ENCODE peak calls at places on chromosomes 3 and 15, in nine cellular contexts. One of them, this sample, is unnamed.

GRCh38 chr15:76470691-76471090 is 134.1 kb downstream of the ISL2 start:
- DNase-seq in neural crest cell: no peak
- DNase-seq in type B pancreatic cell: no peak
- DNase-seq in WTC11: no peak
- DNase-seq in Calu3: no peak
- DNase-seq in AG04450: peak
- DNase-seq in epithelial cell of esophagus: no peak
- DNase-seq in astrocyte of the cerebellum: peak
- DNase-seq in GM13977: no peak
- DNase-seq in this sample: no peak

GRCh38 chr3:57224856-57225255 is 2.7 kb upstream of the APPL1 start:
- DNase-seq in neural crest cell: no peak
- DNase-seq in WTC11: no peak
- DNase-seq in astrocyte of the cerebellum: no peak
- DNase-seq in AG04450: no peak
- DNase-seq in epithelial cell of esophagus: no peak
- DNase-seq in GM13977: no peak
- DNase-seq in Calu3: no peak
- DNase-seq in type B pancreatic cell: no peak
- DNase-seq in this sample: no peak

GRCh38 chr3:130712718-130713423 is 33.8 kb downstream of the PIK3R4 start:
- DNase-seq in astrocyte of the cerebellum: no peak
- DNase-seq in AG04450: no peak
- DNase-seq in GM13977: no peak
- DNase-seq in neural crest cell: no peak
- DNase-seq in type B pancreatic cell: no peak
- DNase-seq in Calu3: no peak
- DNase-seq in WTC11: no peak
- DNase-seq in epithelial cell of esophagus: no peak
- DNase-seq in this sample: no peak

GRCh38 chr3:12905316-12906071 is 64.1 kb upstream of the RPL32 start:
- DNase-seq in GM13977: no peak
- DNase-seq in neural crest cell: no peak
- DNase-seq in Calu3: no peak
- DNase-seq in AG04450: no peak
- DNase-seq in WTC11: no peak
- DNase-seq in type B pancreatic cell: no peak
- DNase-seq in astrocyte of the cerebellum: no peak
- DNase-seq in epithelial cell of esophagus: no peak
- DNase-seq in this sample: no peak

GRCh38 chr15:37109151-37109912 is 9.0 kb upstream of the MEIS2 start:
- DNase-seq in AG04450: no peak
- DNase-seq in Calu3: no peak
- DNase-seq in neural crest cell: no peak
- DNase-seq in epithelial cell of esophagus: no peak
- DNase-seq in GM13977: no peak
- DNase-seq in WTC11: peak
- DNase-seq in astrocyte of the cerebellum: no peak
- DNase-seq in type B pancreatic cell: no peak
- DNase-seq in this sample: no peak

GRCh38 chr15:101489633-101490407 is at the start of gene PCSK6:
- DNase-seq in type B pancreatic cell: no peak
- DNase-seq in neural crest cell: peak
- DNase-seq in epithelial cell of esophagus: peak
- DNase-seq in WTC11: peak
- DNase-seq in GM13977: peak
- DNase-seq in Calu3: peak
- DNase-seq in astrocyte of the cerebellum: no peak
- DNase-seq in AG04450: no peak
- DNase-seq in this sample: no peak

GRCh38 chr3:197550489-197550888 is 5.3 kb downstream of the BDH1 start:
- DNase-seq in WTC11: peak
- DNase-seq in GM13977: no peak
- DNase-seq in type B pancreatic cell: no peak
- DNase-seq in astrocyte of the cerebellum: no peak
- DNase-seq in AG04450: no peak
- DNase-seq in epithelial cell of esophagus: no peak
- DNase-seq in Calu3: no peak
- DNase-seq in neural crest cell: no peak
- DNase-seq in this sample: no peak

GRCh38 chr3:30760040-30760439 is 134.4 kb downstream of the GADL1 start:
- DNase-seq in neural crest cell: no peak
- DNase-seq in astrocyte of the cerebellum: no peak
- DNase-seq in AG04450: no peak
- DNase-seq in GM13977: no peak
- DNase-seq in type B pancreatic cell: no peak
- DNase-seq in WTC11: no peak
- DNase-seq in epithelial cell of esophagus: peak
- DNase-seq in Calu3: no peak
- DNase-seq in this sample: no peak

GRCh38 chr3:180881065-180881801 is 31.2 kb upstream of the FXR1 start:
- DNase-seq in epithelial cell of esophagus: no peak
- DNase-seq in Calu3: no peak
- DNase-seq in neural crest cell: no peak
- DNase-seq in WTC11: no peak
- DNase-seq in GM13977: no peak
- DNase-seq in AG04450: no peak
- DNase-seq in type B pancreatic cell: no peak
- DNase-seq in astrocyte of the cerebellum: no peak
- DNase-seq in this sample: no peak

GRCh38 chr15:48336940-48337339 is 5.7 kb downstream of the DUT start:
- DNase-seq in neural crest cell: no peak
- DNase-seq in WTC11: peak
- DNase-seq in type B pancreatic cell: no peak
- DNase-seq in GM13977: no peak
- DNase-seq in epithelial cell of esophagus: no peak
- DNase-seq in astrocyte of the cerebellum: no peak
- DNase-seq in AG04450: no peak
- DNase-seq in Calu3: peak
- DNase-seq in this sample: no peak

GRCh38 chr3:47850062-47850802 is 47.3 kb downstream of the DHX30 start:
- DNase-seq in astrocyte of the cerebellum: no peak
- DNase-seq in WTC11: no peak
- DNase-seq in Calu3: peak
- DNase-seq in type B pancreatic cell: no peak
- DNase-seq in GM13977: no peak
- DNase-seq in AG04450: peak
- DNase-seq in epithelial cell of esophagus: peak
- DNase-seq in neural crest cell: no peak
- DNase-seq in this sample: no peak

GRCh38 chr3:69197922-69198540 is 75.6 kb upstream of the LMOD3 start:
- DNase-seq in Calu3: no peak
- DNase-seq in GM13977: no peak
- DNase-seq in neural crest cell: no peak
- DNase-seq in WTC11: no peak
- DNase-seq in astrocyte of the cerebellum: no peak
- DNase-seq in type B pancreatic cell: no peak
- DNase-seq in epithelial cell of esophagus: no peak
- DNase-seq in AG04450: no peak
- DNase-seq in this sample: no peak

GRCh38 chr15:35243758-35244157 is 158.7 kb upstream of the NANOGP8 start:
- DNase-seq in WTC11: no peak
- DNase-seq in astrocyte of the cerebellum: no peak
- DNase-seq in neural crest cell: no peak
- DNase-seq in Calu3: no peak
- DNase-seq in GM13977: no peak
- DNase-seq in epithelial cell of esophagus: peak
- DNase-seq in AG04450: no peak
- DNase-seq in type B pancreatic cell: no peak
- DNase-seq in this sample: no peak

GRCh38 chr3:117788086-117788485 is 1078.5 kb downstream of the TUSC7 start:
- DNase-seq in AG04450: peak
- DNase-seq in WTC11: no peak
- DNase-seq in astrocyte of the cerebellum: peak
- DNase-seq in type B pancreatic cell: no peak
- DNase-seq in epithelial cell of esophagus: no peak
- DNase-seq in GM13977: no peak
- DNase-seq in neural crest cell: no peak
- DNase-seq in Calu3: no peak
- DNase-seq in this sample: peak

GRCh38 chr15:31361764-31362120 is 35.1 kb downstream of the KLF13 start:
- DNase-seq in GM13977: no peak
- DNase-seq in type B pancreatic cell: no peak
- DNase-seq in neural crest cell: no peak
- DNase-seq in WTC11: no peak
- DNase-seq in astrocyte of the cerebellum: no peak
- DNase-seq in epithelial cell of esophagus: no peak
- DNase-seq in Calu3: no peak
- DNase-seq in AG04450: no peak
- DNase-seq in this sample: no peak

GRCh38 chr15:78369161-78369560 is 29.0 kb downstream of the CRABP1 start:
- DNase-seq in AG04450: no peak
- DNase-seq in astrocyte of the cerebellum: no peak
- DNase-seq in Calu3: no peak
- DNase-seq in WTC11: no peak
- DNase-seq in GM13977: no peak
- DNase-seq in epithelial cell of esophagus: no peak
- DNase-seq in neural crest cell: no peak
- DNase-seq in type B pancreatic cell: no peak
- DNase-seq in this sample: no peak

GRCh38 chr15:31483053-31483923 is 156.7 kb downstream of the KLF13 start:
- DNase-seq in neural crest cell: no peak
- DNase-seq in AG04450: no peak
- DNase-seq in type B pancreatic cell: no peak
- DNase-seq in Calu3: no peak
- DNase-seq in epithelial cell of esophagus: peak
- DNase-seq in astrocyte of the cerebellum: no peak
- DNase-seq in WTC11: peak
- DNase-seq in GM13977: peak
- DNase-seq in this sample: no peak

DNA sequence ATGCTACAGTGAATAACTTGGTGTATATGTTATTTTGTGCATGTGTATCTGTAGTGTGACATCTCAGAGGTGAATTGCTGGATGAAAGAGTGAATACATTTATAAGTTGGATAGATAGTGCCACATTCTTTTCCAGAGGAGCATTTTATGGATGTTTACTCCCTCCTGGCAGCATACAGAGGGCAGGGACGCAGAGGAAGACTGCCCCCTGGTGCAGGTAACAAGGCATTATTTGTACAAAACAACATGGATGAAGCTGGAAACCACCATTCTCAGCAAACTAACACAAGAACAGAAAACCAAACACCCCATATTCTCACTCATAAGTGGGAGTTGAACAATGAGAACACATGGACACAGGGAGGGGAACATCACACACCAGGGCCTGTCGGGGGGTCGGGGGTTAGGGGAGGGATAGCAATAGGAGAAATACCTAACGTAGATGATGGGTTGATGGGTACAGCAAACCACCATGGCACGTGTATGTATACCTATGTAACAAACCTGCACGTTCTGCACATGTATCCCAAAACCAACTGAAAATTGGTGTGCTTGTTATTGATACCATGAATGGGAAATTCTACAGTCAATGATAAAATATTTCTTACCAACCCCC is 57.9 kb upstream of the CTXND1 start:
- DNase-seq in AG04450: no peak
- DNase-seq in epithelial cell of esophagus: peak
- DNase-seq in GM13977: no peak
- DNase-seq in type B pancreatic cell: no peak
- DNase-seq in neural crest cell: peak
- DNase-seq in astrocyte of the cerebellum: no peak
- DNase-seq in WTC11: peak
- DNase-seq in Calu3: peak
- DNase-seq in this sample: peak
- TF ChIP-seq CTCF in AG04450: peak
- TF ChIP-seq CTCF in epithelial cell of esophagus: peak
- TF ChIP-seq CTCF in GM13977: peak
- TF ChIP-seq CTCF in type B pancreatic cell: peak
- TF ChIP-seq CTCF in neural crest cell: peak
- TF ChIP-seq CTCF in astrocyte of the cerebellum: peak
- TF ChIP-seq CTCF in WTC11: peak
- TF ChIP-seq CTCF in Calu3: peak
- TF ChIP-seq CTCF in this sample: peak

GRCh38 chr15:66115568-66116206 is 137.9 kb downstream of the MEGF11 start:
- DNase-seq in astrocyte of the cerebellum: no peak
- DNase-seq in GM13977: no peak
- DNase-seq in epithelial cell of esophagus: no peak
- DNase-seq in WTC11: peak
- DNase-seq in Calu3: no peak
- DNase-seq in type B pancreatic cell: no peak
- DNase-seq in neural crest cell: no peak
- DNase-seq in AG04450: no peak
- DNase-seq in this sample: no peak
- TF ChIP-seq CTCF in astrocyte of the cerebellum: no peak
- TF ChIP-seq CTCF in GM13977: no peak
- TF ChIP-seq CTCF in epithelial cell of esophagus: no peak
- TF ChIP-seq CTCF in WTC11: no peak
- TF ChIP-seq CTCF in Calu3: no peak
- TF ChIP-seq CTCF in type B pancreatic cell: no peak
- TF ChIP-seq CTCF in neural crest cell: no peak
- TF ChIP-seq CTCF in AG04450: no peak
- TF ChIP-seq CTCF in this sample: no peak

DNA sequence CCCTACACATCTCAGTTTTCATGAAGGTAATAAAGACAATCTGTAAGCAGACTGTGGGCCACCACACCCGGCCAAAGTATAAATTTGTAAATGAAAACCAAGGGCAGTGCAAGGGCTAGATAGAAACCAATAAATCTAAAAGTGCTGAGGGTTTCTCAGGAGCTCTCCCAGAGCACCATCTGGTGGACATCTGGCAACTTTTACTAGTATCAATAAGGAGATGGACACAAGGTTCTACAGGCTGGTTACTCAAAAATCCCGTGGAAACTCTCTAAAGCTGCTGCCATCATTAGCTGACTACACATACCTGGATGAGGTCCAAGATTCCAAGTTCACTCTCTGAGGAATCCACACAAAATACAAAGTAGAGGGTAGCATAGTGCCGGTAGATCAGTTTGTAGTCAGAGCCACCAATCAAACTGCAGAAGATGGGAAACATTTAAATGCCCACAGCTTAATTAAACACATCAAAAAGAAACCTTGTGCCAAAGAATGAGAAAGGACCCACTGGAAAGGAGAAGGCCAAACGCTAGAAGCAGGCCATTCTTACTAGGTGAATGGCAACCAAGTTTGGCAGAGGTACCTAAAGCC is 5.5 kb downstream of the AP3S2 start:
- DNase-seq in GM13977: no peak
- DNase-seq in AG04450: peak
- DNase-seq in astrocyte of the cerebellum: peak
- DNase-seq in neural crest cell: no peak
- DNase-seq in type B pancreatic cell: no peak
- DNase-seq in WTC11: no peak
- DNase-seq in Calu3: peak
- DNase-seq in epithelial cell of esophagus: peak
- DNase-seq in this sample: no peak
- TF ChIP-seq CTCF in GM13977: peak
- TF ChIP-seq CTCF in AG04450: peak
- TF ChIP-seq CTCF in astrocyte of the cerebellum: peak
- TF ChIP-seq CTCF in neural crest cell: peak
- TF ChIP-seq CTCF in type B pancreatic cell: peak
- TF ChIP-seq CTCF in WTC11: no peak
- TF ChIP-seq CTCF in Calu3: no peak
- TF ChIP-seq CTCF in epithelial cell of esophagus: peak
- TF ChIP-seq CTCF in this sample: peak

GRCh38 chr3:129428382-129429079 is at the start of gene EFCAB12:
- DNase-seq in Calu3: peak
- DNase-seq in WTC11: peak
- DNase-seq in type B pancreatic cell: peak
- DNase-seq in epithelial cell of esophagus: peak
- DNase-seq in neural crest cell: peak
- DNase-seq in GM13977: peak
- DNase-seq in AG04450: peak
- DNase-seq in astrocyte of the cerebellum: peak
- DNase-seq in this sample: peak
- TF ChIP-seq CTCF in Calu3: no peak
- TF ChIP-seq CTCF in WTC11: no peak
- TF ChIP-seq CTCF in type B pancreatic cell: no peak
- TF ChIP-seq CTCF in epithelial cell of esophagus: no peak
- TF ChIP-seq CTCF in neural crest cell: no peak
- TF ChIP-seq CTCF in GM13977: no peak
- TF ChIP-seq CTCF in AG04450: no peak
- TF ChIP-seq CTCF in astrocyte of the cerebellum: no peak
- TF ChIP-seq CTCF in this sample: peak

This sample was measured in AG09319.